ENCODE peak calls at places on chromosome 10, in four cellular contexts. Q is HepG2, U is H1, S is K562. E is an unnamed sample.

GRCh38 chr10:91642831-91643692 is 10.2 kb upstream of the PPP1R3C start:
- DNase-seq in S (no peak), U (no peak), Q (no peak), E (no peak)

GRCh38 chr10:22899775-22900174 is 28.1 kb upstream of the ARMC3 start:
- DNase-seq in S (no peak), U (no peak), Q (no peak), E (no peak)

GRCh38 chr10:78337646-78338391 is 304.2 kb downstream of the RPS24 start:
- DNase-seq in U (peak), Q (no peak), S (no peak), E (no peak)

GRCh38 chr10:92756233-92757065 is 66.7 kb downstream of the HHEX start:
- DNase-seq in Q (peak), S (peak), U (no peak), E (peak)

GRCh38 chr10:76126607-76127190 is 695.3 kb downstream of the LRMDA start:
- DNase-seq in S (no peak), Q (no peak), U (no peak), E (no peak)

GRCh38 chr10:86730227-86730626 is 26.2 kb upstream of the BMPR1A start:
- DNase-seq in S (no peak), Q (peak), U (no peak), E (no peak)

GRCh38 chr10:3427316-3427715 is 254.7 kb upstream of the PITRM1 start:
- DNase-seq in U (no peak), S (no peak), Q (no peak), E (no peak)

GRCh38 chr10:18071591-18071990 is 68.6 kb upstream of the CACNB2 start:
- DNase-seq in S (no peak), Q (no peak), U (no peak), E (no peak)

GRCh38 chr10:24440817-24441790 is 232.2 kb downstream of the KIAA1217 start:
- DNase-seq in Q (no peak), S (no peak), U (no peak), E (no peak)

GRCh38 chr10:21803374-21803773 is 200.2 kb downstream of the DNAJC1 start:
- DNase-seq in Q (no peak), U (no peak), S (no peak), E (no peak)

GRCh38 chr10:130407052-130407451 is 270.9 kb downstream of the GLRX3 start:
- DNase-seq in S (no peak), U (no peak), Q (no peak), E (no peak)

GRCh38 chr10:75542902-75543301 is 111.5 kb downstream of the LRMDA start:
- DNase-seq in S (no peak), Q (no peak), U (no peak), E (no peak)

GRCh38 chr10:22607261-22607660 is 107.1 kb downstream of the PIP4K2A start:
- DNase-seq in U (no peak), S (no peak), Q (no peak), E (no peak)

GRCh38 chr10:34664706-34665105 is 150.4 kb downstream of the PARD3 start:
- DNase-seq in U (no peak), S (no peak), Q (no peak), E (no peak)

GRCh38 chr10:62805139-62806092 is 896 bp downstream of the ADO start:
- DNase-seq in S (peak), U (peak), Q (peak), E (no peak)

GRCh38 chr10:75403144-75404022 is 1.8 kb upstream of the ZNF503 start:
- DNase-seq in U (peak), S (no peak), Q (peak), E (no peak)

GRCh38 chr10:111275091-111275490 is 198.3 kb downstream of the ADRA2A start:
- DNase-seq in Q (no peak), U (no peak), S (no peak), E (no peak)

GRCh38 chr10:97566338-97566986 is 6.1 kb upstream of the ANKRD2 start:
- DNase-seq in Q (no peak), U (no peak), S (no peak), E (no peak)

GRCh38 chr10:29878492-29878891 is 180.9 kb downstream of the JCAD start:
- DNase-seq in U (no peak), Q (no peak), S (no peak), E (no peak)

GRCh38 chr10:124573726-124574455 is 112.3 kb downstream of the LHPP start:
- DNase-seq in S (no peak), Q (no peak), U (no peak), E (no peak)

GRCh38 chr10:113438660-113439059 is 114.2 kb upstream of the HABP2 start:
- DNase-seq in Q (no peak), U (no peak), S (no peak), E (no peak)

GRCh38 chr10:116437076-116437692 is 9.5 kb downstream of the PNLIPRP3 start:
- DNase-seq in Q (no peak), U (no peak), S (no peak), E (no peak)

GRCh38 chr10:6204063-6204340 is 1.3 kb downstream of the PFKFB3 start:
- DNase-seq in S (no peak), Q (no peak), U (peak), E (no peak)

GRCh38 chr10:35640474-35640873 is 1.6 kb downstream of the FZD8 start:
- DNase-seq in S (peak), U (peak), Q (peak), E (no peak)

GRCh38 chr10:35324196-35324595 is 12.1 kb upstream of the CCNY start:
- DNase-seq in Q (no peak), S (no peak), U (no peak), E (no peak)

GRCh38 chr10:80277016-80277415 is 12.4 kb downstream of the MAT1A start:
- DNase-seq in S (no peak), U (no peak), Q (no peak), E (no peak)

GRCh38 chr10:78071857-78072179 is 38.2 kb downstream of the RPS24 start:
- DNase-seq in U (no peak), Q (no peak), S (no peak), E (no peak)

DNA sequence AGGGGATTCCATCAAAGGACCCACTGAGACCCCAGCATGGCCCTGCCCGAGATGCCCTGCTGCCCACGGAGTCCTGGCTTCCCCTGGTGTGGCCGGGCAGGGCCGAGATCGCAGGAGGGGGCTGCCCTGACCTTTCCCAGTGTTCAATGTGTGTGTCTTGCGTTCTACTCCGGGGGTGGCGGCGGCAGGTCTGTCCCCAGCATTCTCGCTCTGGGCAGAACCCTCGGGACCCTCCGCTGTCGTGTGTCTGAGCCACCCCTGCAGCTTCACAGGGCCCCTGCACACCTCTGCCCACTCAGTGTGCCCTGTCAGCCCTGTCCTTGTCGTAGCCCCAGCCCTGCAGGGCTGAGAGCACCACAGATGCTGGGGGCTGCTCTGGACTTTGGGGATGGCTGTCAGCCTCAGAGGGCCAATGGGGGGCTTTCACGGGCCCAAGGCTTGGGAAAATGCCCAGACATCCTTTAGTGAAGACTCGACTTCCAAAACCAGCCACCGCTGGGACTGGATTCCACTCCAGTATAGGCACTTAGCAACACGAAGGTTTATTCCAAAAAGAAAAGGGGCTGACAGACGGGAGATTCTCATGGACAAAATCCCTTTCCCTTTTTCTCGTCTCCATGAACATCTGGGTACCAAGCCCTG is 30.0 kb upstream of the KNDC1 start:
- DNase-seq in Q (no peak), S (no peak), U (no peak), E (no peak)
- TF ChIP-seq BRCA1 in Q (no peak), S (no peak), U (no peak), E (no peak)

GRCh38 chr10:52939894-52940293 is 167.3 kb upstream of the MBL2 start:
- DNase-seq in S (no peak), Q (no peak), U (no peak), E (no peak)
- H2AFZ ChIP-seq in S (no peak), Q (no peak), U (no peak), E (no peak)

GRCh38 chr10:127576751-127577161 is 27.6 kb downstream of the NPS start:
- DNase-seq in Q (no peak), S (no peak), U (no peak), E (no peak)
- TF ChIP-seq BRCA1 in Q (no peak), S (no peak), U (no peak), E (no peak)

GRCh38 chr10:131889755-131890154 is 11.1 kb upstream of the PPP2R2D start:
- DNase-seq in Q (no peak), S (no peak), U (no peak), E (no peak)

GRCh38 chr10:131892817-131893675 is 7.8 kb upstream of the PPP2R2D start:
- DNase-seq in S (no peak), U (no peak), Q (no peak), E (no peak)

GRCh38 chr10:131890276-131891195 is 10.3 kb upstream of the PPP2R2D start:
- DNase-seq in S (no peak), Q (no peak), U (no peak), E (no peak)

GRCh38 chr10:131891929-131892816 is 8.6 kb upstream of the PPP2R2D start:
- DNase-seq in S (no peak), U (no peak), Q (peak), E (no peak)

DNA sequence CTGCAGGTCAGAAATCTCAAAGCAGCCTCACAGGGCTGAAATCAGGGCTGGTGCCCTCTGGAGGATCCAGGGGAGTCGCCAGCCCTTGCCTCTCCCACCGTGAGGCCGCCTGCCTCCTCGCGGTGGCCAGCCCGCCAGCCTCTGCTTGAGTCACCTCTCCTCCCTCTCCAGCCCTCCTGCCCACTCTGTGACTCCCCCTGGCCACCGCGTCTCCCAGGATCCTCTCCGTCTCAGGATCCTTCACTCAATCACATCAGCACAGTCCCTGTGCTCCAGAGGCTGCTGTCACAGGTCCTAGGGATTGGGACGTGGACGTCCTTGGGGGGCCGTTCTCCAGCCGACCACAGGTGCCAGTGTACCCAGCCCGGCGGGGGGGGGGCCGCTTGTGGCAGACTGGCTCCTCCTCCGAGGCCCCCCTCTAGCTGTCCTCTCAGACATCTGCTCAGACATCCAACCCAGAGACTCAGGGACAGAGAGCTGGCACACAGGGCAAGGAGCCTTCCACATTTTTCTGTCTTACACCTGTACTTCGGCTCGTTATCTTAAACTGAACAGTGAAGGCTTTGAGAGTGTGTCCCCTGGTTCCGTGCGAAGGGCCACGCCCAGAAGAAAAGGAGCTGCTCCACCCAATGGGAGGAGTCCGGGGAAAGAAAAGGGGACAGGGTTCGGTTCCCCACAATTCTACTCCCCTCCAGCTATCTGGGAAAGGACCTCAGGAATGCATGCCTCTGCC is 9.4 kb upstream of the PPP2R2D start:
- DNase-seq in S (peak), Q (peak), U (peak), E (no peak)
- H2AFZ ChIP-seq in S (peak), Q (no peak), U (peak), E (no peak)

GRCh38 chr10:71765176-71765906 is 8.0 kb downstream of the VSIR start:
- DNase-seq in U (no peak), Q (peak), S (no peak), E (no peak)
- TF ChIP-seq BRCA1 in U (no peak), Q (no peak), S (no peak), E (no peak)

GRCh38 chr10:69262249-69262864 is 15.9 kb upstream of the HK1 start:
- DNase-seq in U (no peak), Q (no peak), S (no peak), E (no peak)
- H2AFZ ChIP-seq in U (no peak), Q (no peak), S (peak), E (no peak)

DNA sequence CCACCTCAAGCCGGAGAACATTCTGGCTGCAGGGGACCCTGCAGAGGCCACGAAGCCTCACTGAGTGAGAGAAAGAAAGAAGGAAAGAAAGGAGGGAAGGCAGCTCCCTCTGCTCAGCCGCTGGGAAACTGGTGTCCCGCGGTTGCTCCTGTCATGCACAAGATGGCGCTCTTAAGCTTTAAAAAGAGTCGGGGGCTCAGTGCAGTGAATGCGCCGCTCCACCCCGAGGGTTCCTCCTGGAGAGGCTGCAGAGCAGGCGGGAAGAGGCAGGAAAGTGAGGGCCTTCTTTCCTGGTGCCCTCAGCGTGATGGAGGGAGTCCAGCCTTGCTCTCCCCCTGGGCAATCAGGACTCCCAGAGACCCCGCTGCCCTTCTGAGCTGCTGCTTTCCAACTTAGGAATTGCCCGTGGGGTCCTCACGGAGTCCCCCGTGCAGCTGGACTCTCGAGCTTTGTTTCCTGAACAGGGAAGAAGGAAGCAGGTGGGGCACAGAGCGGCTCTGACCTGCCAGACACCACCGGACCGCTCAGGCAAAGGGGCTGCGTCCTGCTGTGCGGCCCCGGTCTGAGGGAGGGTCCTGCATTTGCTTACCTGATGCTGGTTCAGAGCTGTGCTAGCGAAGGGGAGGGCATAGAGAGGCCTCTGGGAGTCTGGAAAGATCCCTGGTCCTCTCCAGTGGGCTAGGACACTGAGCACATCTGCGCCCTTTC is 141.9 kb upstream of the MKI67 start:
- DNase-seq in Q (peak), U (peak), S (peak), E (no peak)
- TF ChIP-seq BRCA1 in Q (no peak), U (no peak), S (no peak), E (no peak)

E was measured in GM12878.